ENCODE peak calls at places on chromosomes 4 and X, in eight cellular contexts. J is NCI-H1417 treated with DMSO at 0.1 percent for 48 hours; Q is NCI-H748 treated with DMSO at 0.1 percent for 48 hours; S is dorsolateral prefrontal cortex; V is EH; C is lower leg skin; H is CD4-positive, alpha-beta T cell; M is iris pigment epithelial cell. P is an unnamed sample.

GRCh38 chrX:101397779-101398178 is 7.0 kb downstream of the RPL36A start:
- DNase-seq in J (no peak), Q (no peak), S (no peak), V (peak), C (no peak), H (no peak), M (peak), P (no peak)

GRCh38 chrX:12615061-12615460 is 176.2 kb upstream of the PRPS2 start:
- DNase-seq in J (no peak), Q (no peak), S (no peak), V (no peak), C (no peak), H (no peak), M (no peak), P (no peak)

GRCh38 chrX:10636337-10636736 is 16.0 kb upstream of the MID1 start:
- DNase-seq in J (peak), Q (no peak), S (no peak), V (peak), C (peak), H (no peak), M (peak), P (no peak)

GRCh38 chr4:26821677-26822503 is 38.8 kb upstream of the STIM2 start:
- DNase-seq in J (no peak), Q (no peak), S (no peak), V (peak), C (no peak), H (no peak), M (peak), P (no peak)

GRCh38 chrX:56793533-56794320 is 64.7 kb downstream of the NBDY start:
- DNase-seq in J (no peak), Q (no peak), S (no peak), V (peak), C (no peak), H (no peak), M (peak), P (no peak)

GRCh38 chr4:182856862-182857261 is 60.3 kb downstream of the DCTD start:
- DNase-seq in J (no peak), Q (no peak), S (no peak), V (no peak), C (no peak), H (no peak), M (no peak), P (no peak)

GRCh38 chr4:141027421-141027820 is 105.8 kb downstream of the RNF150 start:
- DNase-seq in J (no peak), Q (no peak), S (no peak), V (peak), C (peak), H (no peak), M (peak), P (peak)

GRCh38 chr4:31294655-31295054 is 574.5 kb downstream of the PCDH7 start:
- DNase-seq in J (no peak), Q (no peak), S (no peak), V (no peak), C (no peak), H (no peak), M (no peak), P (no peak)

GRCh38 chr4:105145913-105146285 is 777 bp upstream of the TET2 start:
- DNase-seq in J (no peak), Q (no peak), S (peak), V (no peak), C (peak), H (peak), M (no peak), P (no peak)

GRCh38 chr4:137531951-137532868 is at the start of gene PCDH18:
- DNase-seq in J (no peak), Q (peak), S (peak), V (peak), C (peak), H (no peak), M (peak), P (no peak)

GRCh38 chr4:109574931-109575804 is 15.1 kb downstream of the MCUB start:
- DNase-seq in J (no peak), Q (peak), S (no peak), V (no peak), C (no peak), H (no peak), M (no peak), P (no peak)

GRCh38 chr4:181685461-181685860 is 557.7 kb upstream of the TENM3 start:
- DNase-seq in J (no peak), Q (no peak), S (no peak), V (peak), C (no peak), H (no peak), M (peak), P (no peak)

GRCh38 chrX:103063191-103063845 is 653 bp downstream of the BEX1 start:
- DNase-seq in J (peak), Q (peak), S (peak), V (peak), C (no peak), H (no peak), M (peak), P (no peak)

GRCh38 chr4:37535872-37536271 is 150.3 kb downstream of the RELL1 start:
- DNase-seq in J (no peak), Q (no peak), S (no peak), V (peak), C (no peak), H (no peak), M (no peak), P (no peak)

GRCh38 chrX:153845842-153846241 is 15.5 kb upstream of the PDZD4 start:
- DNase-seq in J (no peak), Q (no peak), S (no peak), V (peak), C (no peak), H (no peak), M (peak), P (no peak)

GRCh38 chrX:47234583-47234982 is 1.8 kb downstream of the USP11 start:
- DNase-seq in J (no peak), Q (no peak), S (no peak), V (no peak), C (no peak), H (no peak), M (no peak), P (no peak)

P was measured in NCI-H187 treated with DMSO at 0.1 percent for 48 hours.